ENCODE peak calls at places on chromosome X, in six cellular contexts. S, T, Y, P, W and B are unnamed samples.

GRCh38 chrX:37599735-37600134 is 28.3 kb downstream of the LANCL3 start:
- ATAC-seq in S (no peak), T (no peak), Y (no peak), P (no peak), W (no peak), B (no peak)

GRCh38 chrX:87388381-87388780 is 129.2 kb upstream of the KLHL4 start:
- ATAC-seq in S (no peak), T (no peak), Y (no peak), P (no peak), W (no peak), B (no peak)

GRCh38 chrX:48090123-48090522 is 18.7 kb upstream of the ZNF630 start:
- ATAC-seq in S (no peak), T (peak; percentile 27), Y (no peak), P (no peak), W (no peak), B (no peak)

GRCh38 chrX:136199365-136199764 is 51.8 kb downstream of the MAP7D3 start:
- ATAC-seq in S (no peak), T (no peak), Y (no peak), P (no peak), W (no peak), B (no peak)

GRCh38 chrX:132748909-132749308 is 209.5 kb downstream of the HS6ST2 start:
- ATAC-seq in S (no peak), T (no peak), Y (no peak), P (no peak), W (no peak), B (no peak)

GRCh38 chrX:13263560-13264251 is 56.1 kb downstream of the ATXN3L start:
- ATAC-seq in S (no peak), T (no peak), Y (no peak), P (no peak), W (peak; percentile 49), B (peak; percentile 38)

GRCh38 chrX:46235778-46236177 is 309.4 kb downstream of the ZNF674 start:
- ATAC-seq in S (no peak), T (no peak), Y (no peak), P (no peak), W (no peak), B (no peak)

GRCh38 chrX:131907488-131908314 is 115.4 kb upstream of the STK26 start:
- ATAC-seq in S (no peak), T (no peak), Y (no peak), P (peak; percentile 32), W (peak; percentile 55), B (no peak)